ENCODE peak calls at places on chromosome 3, in eight cellular contexts. One of them, this sample, is unnamed.

GRCh38 chr3:171393032-171393744 is 67.0 kb downstream of the TNIK start:
- DNase-seq in cardiac muscle cell: peak; percentile 74
- DNase-seq in glutamatergic neuron: no peak
- DNase-seq in foreskin fibroblast: no peak
- DNase-seq in fibroblast of mammary gland: no peak
- DNase-seq in activated CD8-positive, alpha-beta T cell treated with anti-CD3 and anti-CD28 coated beads for 36 hours: no peak
- DNase-seq in RWPE1: no peak
- DNase-seq in psoas muscle: no peak
- DNase-seq in this sample: no peak

GRCh38 chr3:46557814-46558183 is 8.3 kb downstream of the LRRC2 start:
- DNase-seq in cardiac muscle cell: no peak
- DNase-seq in glutamatergic neuron: no peak
- DNase-seq in foreskin fibroblast: no peak
- DNase-seq in fibroblast of mammary gland: no peak
- DNase-seq in activated CD8-positive, alpha-beta T cell treated with anti-CD3 and anti-CD28 coated beads for 36 hours: no peak
- DNase-seq in RWPE1: no peak
- DNase-seq in psoas muscle: no peak
- DNase-seq in this sample: no peak

GRCh38 chr3:193231201-193231600 is 9.8 kb upstream of the PLAAT1 start:
- DNase-seq in cardiac muscle cell: no peak
- DNase-seq in glutamatergic neuron: peak; percentile 23
- DNase-seq in foreskin fibroblast: no peak
- DNase-seq in fibroblast of mammary gland: no peak
- DNase-seq in activated CD8-positive, alpha-beta T cell treated with anti-CD3 and anti-CD28 coated beads for 36 hours: no peak
- DNase-seq in RWPE1: peak; percentile 13
- DNase-seq in psoas muscle: no peak
- DNase-seq in this sample: no peak

GRCh38 chr3:120559228-120560061 is 36.7 kb upstream of the NDUFB4 start:
- DNase-seq in cardiac muscle cell: peak; percentile 56
- DNase-seq in glutamatergic neuron: peak; percentile 74
- DNase-seq in foreskin fibroblast: peak; percentile 78
- DNase-seq in fibroblast of mammary gland: peak; percentile 88
- DNase-seq in activated CD8-positive, alpha-beta T cell treated with anti-CD3 and anti-CD28 coated beads for 36 hours: no peak
- DNase-seq in RWPE1: peak; percentile 45
- DNase-seq in psoas muscle: peak; percentile 45
- DNase-seq in this sample: no peak

GRCh38 chr3:38297947-38298711 is 16.0 kb downstream of the SLC22A14 start:
- DNase-seq in cardiac muscle cell: no peak
- DNase-seq in glutamatergic neuron: no peak
- DNase-seq in foreskin fibroblast: peak; percentile 4
- DNase-seq in fibroblast of mammary gland: peak; percentile 43
- DNase-seq in activated CD8-positive, alpha-beta T cell treated with anti-CD3 and anti-CD28 coated beads for 36 hours: no peak
- DNase-seq in RWPE1: peak; percentile 10
- DNase-seq in psoas muscle: no peak
- DNase-seq in this sample: peak; percentile 20

GRCh38 chr3:23685484-23686258 is 120.1 kb upstream of the UBE2E1 start:
- DNase-seq in cardiac muscle cell: no peak
- DNase-seq in glutamatergic neuron: no peak
- DNase-seq in foreskin fibroblast: peak; percentile 99
- DNase-seq in fibroblast of mammary gland: peak; percentile 100
- DNase-seq in activated CD8-positive, alpha-beta T cell treated with anti-CD3 and anti-CD28 coated beads for 36 hours: peak; percentile 16
- DNase-seq in RWPE1: peak; percentile 91
- DNase-seq in psoas muscle: peak; percentile 78
- DNase-seq in this sample: no peak

GRCh38 chr3:120460217-120460616 is 9.4 kb upstream of the FSTL1 start:
- DNase-seq in cardiac muscle cell: no peak
- DNase-seq in glutamatergic neuron: no peak
- DNase-seq in foreskin fibroblast: no peak
- DNase-seq in fibroblast of mammary gland: no peak
- DNase-seq in activated CD8-positive, alpha-beta T cell treated with anti-CD3 and anti-CD28 coated beads for 36 hours: no peak
- DNase-seq in RWPE1: no peak
- DNase-seq in psoas muscle: no peak
- DNase-seq in this sample: no peak

GRCh38 chr3:148329481-148330220 is 368.1 kb upstream of the AGTR1 start:
- DNase-seq in cardiac muscle cell: no peak
- DNase-seq in glutamatergic neuron: no peak
- DNase-seq in foreskin fibroblast: no peak
- DNase-seq in fibroblast of mammary gland: peak; percentile 47
- DNase-seq in activated CD8-positive, alpha-beta T cell treated with anti-CD3 and anti-CD28 coated beads for 36 hours: no peak
- DNase-seq in RWPE1: no peak
- DNase-seq in psoas muscle: no peak
- DNase-seq in this sample: no peak

GRCh38 chr3:196400331-196400730 is 31.9 kb downstream of the UBXN7 start:
- DNase-seq in cardiac muscle cell: no peak
- DNase-seq in glutamatergic neuron: no peak
- DNase-seq in foreskin fibroblast: no peak
- DNase-seq in fibroblast of mammary gland: no peak
- DNase-seq in activated CD8-positive, alpha-beta T cell treated with anti-CD3 and anti-CD28 coated beads for 36 hours: no peak
- DNase-seq in RWPE1: no peak
- DNase-seq in psoas muscle: no peak
- DNase-seq in this sample: no peak

GRCh38 chr3:64653101-64653500 is 34.7 kb downstream of the ADAMTS9 start:
- DNase-seq in cardiac muscle cell: no peak
- DNase-seq in glutamatergic neuron: no peak
- DNase-seq in foreskin fibroblast: no peak
- DNase-seq in fibroblast of mammary gland: no peak
- DNase-seq in activated CD8-positive, alpha-beta T cell treated with anti-CD3 and anti-CD28 coated beads for 36 hours: no peak
- DNase-seq in RWPE1: no peak
- DNase-seq in psoas muscle: no peak
- DNase-seq in this sample: no peak
- TF ChIP-seq CTCF in cardiac muscle cell: no peak
- TF ChIP-seq CTCF in glutamatergic neuron: no peak
- TF ChIP-seq CTCF in foreskin fibroblast: no peak
- TF ChIP-seq CTCF in fibroblast of mammary gland: no peak
- TF ChIP-seq CTCF in activated CD8-positive, alpha-beta T cell treated with anti-CD3 and anti-CD28 coated beads for 36 hours: no peak
- TF ChIP-seq CTCF in RWPE1: no peak
- TF ChIP-seq CTCF in psoas muscle: no peak
- TF ChIP-seq CTCF in this sample: no peak

GRCh38 chr3:52388348-52388821 is 56.5 kb downstream of the SEMA3G start:
- DNase-seq in cardiac muscle cell: no peak
- DNase-seq in glutamatergic neuron: peak; percentile 41
- DNase-seq in foreskin fibroblast: no peak
- DNase-seq in fibroblast of mammary gland: no peak
- DNase-seq in activated CD8-positive, alpha-beta T cell treated with anti-CD3 and anti-CD28 coated beads for 36 hours: no peak
- DNase-seq in RWPE1: no peak
- DNase-seq in psoas muscle: no peak
- DNase-seq in this sample: no peak
- TF ChIP-seq CTCF in cardiac muscle cell: no peak
- TF ChIP-seq CTCF in glutamatergic neuron: no peak
- TF ChIP-seq CTCF in foreskin fibroblast: no peak
- TF ChIP-seq CTCF in fibroblast of mammary gland: no peak
- TF ChIP-seq CTCF in activated CD8-positive, alpha-beta T cell treated with anti-CD3 and anti-CD28 coated beads for 36 hours: peak; percentile 17
- TF ChIP-seq CTCF in RWPE1: no peak
- TF ChIP-seq CTCF in psoas muscle: no peak
- TF ChIP-seq CTCF in this sample: no peak

GRCh38 chr3:150763841-150764483 is 993 bp upstream of the SIAH2 start:
- DNase-seq in cardiac muscle cell: peak; percentile 69
- DNase-seq in glutamatergic neuron: peak; percentile 68
- DNase-seq in foreskin fibroblast: peak; percentile 70
- DNase-seq in fibroblast of mammary gland: peak; percentile 51
- DNase-seq in activated CD8-positive, alpha-beta T cell treated with anti-CD3 and anti-CD28 coated beads for 36 hours: peak; percentile 64
- DNase-seq in RWPE1: peak; percentile 55
- DNase-seq in psoas muscle: peak; percentile 67
- DNase-seq in this sample: peak; percentile 57
- TF ChIP-seq CTCF in cardiac muscle cell: peak; percentile 50
- TF ChIP-seq CTCF in glutamatergic neuron: no peak
- TF ChIP-seq CTCF in foreskin fibroblast: peak; percentile 60
- TF ChIP-seq CTCF in fibroblast of mammary gland: peak; percentile 49
- TF ChIP-seq CTCF in activated CD8-positive, alpha-beta T cell treated with anti-CD3 and anti-CD28 coated beads for 36 hours: peak; percentile 45
- TF ChIP-seq CTCF in RWPE1: peak; percentile 79
- TF ChIP-seq CTCF in psoas muscle: peak; percentile 55
- TF ChIP-seq CTCF in this sample: peak; percentile 54

GRCh38 chr3:86563358-86563970 is 427.5 kb downstream of the VGLL3 start:
- DNase-seq in cardiac muscle cell: peak; percentile 69
- DNase-seq in glutamatergic neuron: no peak
- DNase-seq in foreskin fibroblast: peak; percentile 4
- DNase-seq in fibroblast of mammary gland: peak; percentile 46
- DNase-seq in activated CD8-positive, alpha-beta T cell treated with anti-CD3 and anti-CD28 coated beads for 36 hours: no peak
- DNase-seq in RWPE1: peak; percentile 4
- DNase-seq in psoas muscle: no peak
- DNase-seq in this sample: peak; percentile 15
- TF ChIP-seq CTCF in cardiac muscle cell: peak; percentile 62
- TF ChIP-seq CTCF in glutamatergic neuron: peak; percentile 94
- TF ChIP-seq CTCF in foreskin fibroblast: peak; percentile 48
- TF ChIP-seq CTCF in fibroblast of mammary gland: peak; percentile 59
- TF ChIP-seq CTCF in activated CD8-positive, alpha-beta T cell treated with anti-CD3 and anti-CD28 coated beads for 36 hours: peak; percentile 26
- TF ChIP-seq CTCF in RWPE1: peak; percentile 73
- TF ChIP-seq CTCF in psoas muscle: peak; percentile 44
- TF ChIP-seq CTCF in this sample: peak; percentile 57

GRCh38 chr3:53498993-53499641 is 4.7 kb downstream of the CACNA1D start:
- DNase-seq in cardiac muscle cell: no peak
- DNase-seq in glutamatergic neuron: peak; percentile 30
- DNase-seq in foreskin fibroblast: no peak
- DNase-seq in fibroblast of mammary gland: no peak
- DNase-seq in activated CD8-positive, alpha-beta T cell treated with anti-CD3 and anti-CD28 coated beads for 36 hours: no peak
- DNase-seq in RWPE1: no peak
- DNase-seq in psoas muscle: no peak
- DNase-seq in this sample: no peak
- TF ChIP-seq CTCF in cardiac muscle cell: no peak
- TF ChIP-seq CTCF in glutamatergic neuron: peak; percentile 31
- TF ChIP-seq CTCF in foreskin fibroblast: no peak
- TF ChIP-seq CTCF in fibroblast of mammary gland: peak; percentile 4
- TF ChIP-seq CTCF in activated CD8-positive, alpha-beta T cell treated with anti-CD3 and anti-CD28 coated beads for 36 hours: no peak
- TF ChIP-seq CTCF in RWPE1: no peak
- TF ChIP-seq CTCF in psoas muscle: no peak
- TF ChIP-seq CTCF in this sample: no peak